ENCODE peak calls at places on chromosomes 1 and 21, in five cellular contexts. E, J, Y, N and T are unnamed samples. For H3K4me1, the result is how much of the 10 kb centered on the place peaks cover.

GRCh38 chr1:76203132-76203531 is 128.6 kb downstream of the ST6GALNAC3 start:
- DNase-seq in E (no peak), J (no peak), Y (no peak), N (no peak), T (no peak)

GRCh38 chr1:180778782-180779398 is 133.8 kb upstream of the KIAA1614 start:
- DNase-seq in E (no peak), J (peak), Y (no peak), N (no peak), T (no peak)

GRCh38 chr1:161738627-161739287 is 10.8 kb upstream of the DUSP12 start:
- DNase-seq in E (no peak), J (peak), Y (peak), N (peak), T (peak)

GRCh38 chr1:151540982-151541377 is 871 bp downstream of the TUFT1 start:
- DNase-seq in E (no peak), J (no peak), Y (no peak), N (peak), T (no peak)

GRCh38 chr1:244442850-244443249 is 8.9 kb downstream of the ADSS2 start:
- DNase-seq in E (no peak), J (no peak), Y (no peak), N (no peak), T (no peak)

GRCh38 chr1:223248787-223249175 is 105.7 kb upstream of the TLR5 start:
- DNase-seq in E (no peak), J (no peak), Y (no peak), N (no peak), T (no peak)

GRCh38 chr1:173527151-173527826 is 50.2 kb downstream of the PRDX6 start:
- DNase-seq in E (no peak), J (peak), Y (no peak), N (no peak), T (no peak)

GRCh38 chr1:111517464-111518225 is 14.2 kb upstream of the ADORA3 start:
- DNase-seq in E (no peak), J (no peak), Y (no peak), N (no peak), T (no peak)

GRCh38 chr1:240312872-240313271 is 221.2 kb downstream of the FMN2 start:
- DNase-seq in E (no peak), J (no peak), Y (no peak), N (no peak), T (no peak)

GRCh38 chr1:39391741-39392679 is 99.4 kb upstream of the BMP8A start:
- DNase-seq in E (peak), J (peak), Y (peak), N (no peak), T (no peak)

GRCh38 chr21:23968722-23969647 is 1638.3 kb downstream of the MRPL39 start:
- DNase-seq in E (no peak), J (peak), Y (peak), N (peak), T (no peak)
- TF ChIP-seq POLR2AphosphoS5 in E (no peak), J (no peak), Y (no peak), N (no peak), T (no peak)

GRCh38 chr1:89050649-89051033 is 14.4 kb downstream of the GBP1 start:
- DNase-seq in E (no peak), J (no peak), Y (no peak), N (no peak), T (no peak)
- H3K4me3 ChIP-seq in E (no peak), J (no peak), Y (no peak), N (no peak), T (no peak)

GRCh38 chr1:2951856-2952255 is 69.4 kb upstream of the ACTRT2 start:
- DNase-seq in E (no peak), J (no peak), Y (no peak), N (no peak), T (peak)
- H3K4me1 ChIP-seq in E (under half), J (under half), Y (under half), N (under half), T (under half)

DNA sequence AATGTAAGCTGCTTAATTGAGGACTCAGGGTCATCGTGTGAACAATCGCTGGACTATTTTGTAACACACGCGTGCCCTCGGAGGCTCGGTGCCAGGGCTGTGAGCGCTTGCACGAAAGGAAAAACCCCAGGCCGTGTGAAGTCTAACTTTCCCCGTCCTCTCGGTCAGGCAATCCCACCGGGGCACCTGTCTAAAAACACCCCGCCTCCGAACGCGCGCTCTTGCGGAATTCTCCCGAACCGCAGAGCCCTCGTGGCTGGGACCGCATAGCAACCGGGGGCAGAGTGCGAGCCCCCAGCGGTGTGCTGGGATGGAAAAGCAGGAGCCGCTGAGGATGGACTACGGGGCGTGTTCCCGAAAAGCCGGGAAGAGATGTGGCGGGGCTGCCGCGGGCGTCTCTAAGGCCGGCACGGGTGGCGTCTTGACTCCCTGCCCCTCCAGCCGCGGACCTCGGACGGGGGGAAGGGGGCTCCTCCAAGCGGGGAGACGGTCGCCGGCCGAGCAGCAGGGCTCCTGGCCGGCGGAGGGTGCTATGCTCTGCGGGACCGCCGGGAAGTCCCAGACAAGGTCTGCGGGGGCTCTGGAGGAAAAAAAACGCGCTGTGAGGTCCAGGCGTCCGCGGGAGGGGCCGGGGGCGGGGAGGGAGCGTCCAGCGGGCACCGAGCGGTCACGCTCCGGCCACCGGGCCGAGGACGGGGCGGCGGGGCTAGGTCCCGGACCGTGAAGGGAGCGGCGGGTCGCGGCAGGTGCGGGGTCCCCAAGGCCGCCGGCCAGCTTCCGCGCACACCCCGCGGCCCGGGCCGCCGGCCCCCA is 936 bp downstream of the ZBTB21 start:
- DNase-seq in E (peak), J (peak), Y (peak), N (peak), T (peak)
- TF ChIP-seq POLR2AphosphoS5 in E (peak), J (no peak), Y (no peak), N (no peak), T (no peak)